ENCODE peak calls at places on chromosome 11, in seven cellular contexts. C, Q, D, E, V, I and N are unnamed samples.

GRCh38 chr11:102640946-102641345 is 15.8 kb upstream of the MMP20 start:
- DNase-seq in C (no peak), Q (no peak), D (no peak), E (no peak), V (no peak), I (no peak), N (no peak)

GRCh38 chr11:125082040-125082439 is 18.9 kb downstream of the SLC37A2 start:
- DNase-seq in C (no peak), Q (no peak), D (no peak), E (no peak), V (no peak), I (no peak), N (no peak)

GRCh38 chr11:64081663-64082442 is 46.1 kb downstream of the FLRT1 start:
- DNase-seq in C (no peak), Q (peak), D (no peak), E (peak), V (no peak), I (no peak), N (peak)

GRCh38 chr11:64875369-64876225 is 2.8 kb downstream of the EHD1 start:
- DNase-seq in C (no peak), Q (no peak), D (no peak), E (no peak), V (no peak), I (no peak), N (no peak)

GRCh38 chr11:30342736-30343166 is 19.8 kb downstream of the ARL14EP start:
- DNase-seq in C (no peak), Q (no peak), D (no peak), E (no peak), V (no peak), I (no peak), N (no peak)

GRCh38 chr11:65427691-65428577 is 5.3 kb downstream of the NEAT1 start:
- DNase-seq in C (no peak), Q (peak), D (peak), E (no peak), V (no peak), I (peak), N (peak)

GRCh38 chr11:18706330-18707243 is 8.0 kb downstream of the TMEM86A start:
- DNase-seq in C (no peak), Q (peak), D (peak), E (peak), V (no peak), I (no peak), N (peak)

GRCh38 chr11:60860943-60861342 is 5.2 kb upstream of the PTGDR2 start:
- DNase-seq in C (no peak), Q (no peak), D (no peak), E (peak), V (no peak), I (no peak), N (no peak)

GRCh38 chr11:111435046-111435698 is 56.1 kb upstream of the POU2AF1 start:
- DNase-seq in C (no peak), Q (no peak), D (no peak), E (no peak), V (no peak), I (no peak), N (peak)

GRCh38 chr11:104352036-104352435 is 188.1 kb upstream of the PDGFD start:
- DNase-seq in C (no peak), Q (no peak), D (no peak), E (no peak), V (no peak), I (no peak), N (peak)